ENCODE peak calls at places on chromosomes 5 and 9, in seven cellular contexts. W is GM12878, Z is SK-N-SH, R is H1, N is HCT116, S is HepG2, M is K562. J is an unnamed sample.
A peak's percentile ranks its signal among the peaks of the same experiment; 100 is the strongest.

GRCh38 chr9:95283678-95284077 is 33.8 kb downstream of the FANCC start:
- DNase-seq in W (no peak), Z (no peak), R (no peak), N (no peak), S (no peak), M (no peak), J (no peak)

GRCh38 chr5:132006331-132007120 is 4.9 kb downstream of the ACSL6 start:
- DNase-seq in W (no peak), Z (no peak), R (no peak), N (no peak), S (no peak), M (no peak), J (no peak)

GRCh38 chr5:69257577-69257976 is 22.9 kb downstream of the CDK7 start:
- DNase-seq in W (no peak), Z (no peak), R (no peak), N (no peak), S (no peak), M (no peak), J (no peak)

GRCh38 chr9:4425358-4426045 is 64.8 kb upstream of the SLC1A1 start:
- DNase-seq in W (no peak), Z (no peak), R (no peak), N (no peak), S (no peak), M (no peak), J (no peak)

GRCh38 chr9:127898433-127899199 is 787 bp downstream of the ST6GALNAC6 start:
- DNase-seq in W (no peak), Z (peak; percentile 73), R (no peak), N (no peak), S (peak; percentile 50), M (peak; percentile 60), J (no peak)

GRCh38 chr5:159208508-159209437 is 580 bp downstream of the RNF145 start:
- DNase-seq in W (no peak), Z (peak; percentile 73), R (peak; percentile 64), N (no peak), S (peak; percentile 9), M (peak; percentile 46), J (peak; percentile 23)

GRCh38 chr5:107607656-107608368 is 62.9 kb downstream of the EFNA5 start:
- DNase-seq in W (no peak), Z (no peak), R (no peak), N (no peak), S (no peak), M (no peak), J (no peak)

GRCh38 chr9:78612089-78612488 is 315.2 kb downstream of the PSAT1 start:
- DNase-seq in W (no peak), Z (no peak), R (no peak), N (no peak), S (no peak), M (no peak), J (no peak)

GRCh38 chr9:105881654-105882349 is 187.5 kb downstream of the TMEM38B start:
- DNase-seq in W (peak; percentile 25), Z (peak; percentile 44), R (peak; percentile 88), N (peak; percentile 51), S (peak; percentile 65), M (peak; percentile 64), J (peak; percentile 56)

GRCh38 chr5:171442287-171443042 is 23.0 kb downstream of the FGF18 start:
- DNase-seq in W (no peak), Z (no peak), R (no peak), N (no peak), S (no peak), M (peak; percentile 45), J (no peak)

GRCh38 chr5:77282337-77283027 is 72.0 kb downstream of the PDE8B start:
- DNase-seq in W (no peak), Z (peak; percentile 29), R (no peak), N (no peak), S (no peak), M (no peak), J (peak; percentile 89)

GRCh38 chr9:123927625-123928308 is 2.2 kb downstream of the DENND1A start:
- DNase-seq in W (peak; percentile 58), Z (no peak), R (no peak), N (no peak), S (no peak), M (peak; percentile 28), J (no peak)

GRCh38 chr5:176744584-176744965 is 65.8 kb upstream of the UNC5A start:
- DNase-seq in W (no peak), Z (peak; percentile 50), R (no peak), N (no peak), S (no peak), M (peak; percentile 28), J (no peak)

GRCh38 chr5:151581347-151581746 is 9.8 kb downstream of the FAT2 start:
- DNase-seq in W (no peak), Z (no peak), R (no peak), N (no peak), S (no peak), M (no peak), J (no peak)

GRCh38 chr9:13014484-13014883 is 239.7 kb downstream of the LURAP1L start:
- DNase-seq in W (no peak), Z (no peak), R (no peak), N (no peak), S (no peak), M (no peak), J (no peak)

GRCh38 chr5:14272548-14273205 is 129.5 kb downstream of the TRIO start:
- DNase-seq in W (no peak), Z (no peak), R (no peak), N (no peak), S (no peak), M (peak; percentile 45), J (no peak)

GRCh38 chr9:94818196-94818541 is 91.7 kb downstream of the AOPEP start:
- DNase-seq in W (no peak), Z (no peak), R (no peak), N (no peak), S (no peak), M (no peak), J (no peak)

GRCh38 chr9:134211811-134212460 is 47.6 kb upstream of the RNU6ATAC start:
- DNase-seq in W (no peak), Z (peak; percentile 12), R (no peak), N (no peak), S (no peak), M (no peak), J (no peak)

GRCh38 chr5:153066281-153066680 is 424.2 kb upstream of the GRIA1 start:
- DNase-seq in W (no peak), Z (no peak), R (no peak), N (no peak), S (no peak), M (no peak), J (no peak)

GRCh38 chr9:134592819-134593200 is 48.8 kb upstream of the COL5A1 start:
- DNase-seq in W (no peak), Z (no peak), R (no peak), N (no peak), S (no peak), M (no peak), J (no peak)

GRCh38 chr5:150120062-150120441 is 33.7 kb upstream of the CSF1R start:
- DNase-seq in W (no peak), Z (no peak), R (no peak), N (no peak), S (no peak), M (no peak), J (no peak)

GRCh38 chr9:108636023-108636422 is 219.8 kb downstream of the ACTL7B start:
- DNase-seq in W (no peak), Z (no peak), R (no peak), N (peak; percentile 16), S (no peak), M (no peak), J (no peak)

GRCh38 chr5:56054651-56055050 is 59.9 kb upstream of the IL6ST start:
- DNase-seq in W (no peak), Z (no peak), R (no peak), N (no peak), S (no peak), M (no peak), J (no peak)

GRCh38 chr5:150255659-150256415 is 33.7 kb downstream of the CAMK2A start:
- DNase-seq in W (no peak), Z (peak; percentile 72), R (no peak), N (no peak), S (peak; percentile 64), M (no peak), J (no peak)

GRCh38 chr5:78605611-78606010 is 43.0 kb downstream of the LHFPL2 start:
- DNase-seq in W (no peak), Z (no peak), R (no peak), N (no peak), S (no peak), M (no peak), J (no peak)

GRCh38 chr5:15385037-15385436 is 114.9 kb upstream of the FBXL7 start:
- DNase-seq in W (no peak), Z (no peak), R (no peak), N (no peak), S (no peak), M (no peak), J (no peak)

GRCh38 chr5:58683567-58683966 is 100.7 kb downstream of the RAB3C start:
- DNase-seq in W (no peak), Z (no peak), R (no peak), N (no peak), S (no peak), M (no peak), J (no peak)

GRCh38 chr5:140780512-140780911 is 5.4 kb upstream of the PCDHA1 start:
- DNase-seq in W (no peak), Z (no peak), R (no peak), N (no peak), S (no peak), M (no peak), J (no peak)
- TF ChIP-seq JUND in W (no peak), Z (no peak), R (no peak), N (no peak), S (no peak), M (no peak), J (no peak)

GRCh38 chr9:35598863-35599590 is 6.0 kb upstream of the TESK1 start:
- DNase-seq in W (no peak), Z (no peak), R (no peak), N (no peak), S (peak; percentile 65), M (no peak), J (no peak)

GRCh38 chr9:35594471-35594870 is 10.6 kb upstream of the TESK1 start:
- DNase-seq in W (no peak), Z (no peak), R (no peak), N (no peak), S (no peak), M (no peak), J (no peak)

GRCh38 chr9:35593581-35593980 is 11.5 kb upstream of the TESK1 start:
- DNase-seq in W (no peak), Z (no peak), R (no peak), N (no peak), S (no peak), M (no peak), J (no peak)
- TF ChIP-seq JUND in W (no peak), Z (no peak), R (no peak), N (no peak), S (no peak), M (no peak), J (no peak)

DNA sequence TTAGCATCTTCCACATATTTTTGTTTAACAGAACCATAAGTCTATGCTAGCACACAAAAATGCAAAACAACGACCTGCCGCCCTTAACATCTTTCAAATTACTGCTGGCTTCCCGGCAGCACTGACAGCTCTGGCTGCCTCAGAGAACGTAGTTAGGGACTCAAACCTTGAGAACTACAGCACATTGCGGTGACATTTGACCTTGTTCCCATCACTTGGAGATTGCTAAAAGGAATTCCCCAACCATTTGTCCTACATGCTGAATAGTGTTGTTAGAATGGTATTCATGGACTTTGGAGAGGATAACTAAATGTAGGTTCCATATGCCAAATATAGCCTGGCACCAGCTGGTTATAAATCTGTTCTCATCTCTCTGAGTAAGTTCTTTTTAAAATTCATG is 871.6 kb upstream of the TYRP1 start:
- DNase-seq in W (no peak), Z (no peak), R (no peak), N (no peak), S (no peak), M (no peak), J (no peak)
- TF ChIP-seq JUND in W (no peak), Z (no peak), R (no peak), N (no peak), S (no peak), M (no peak), J (no peak)

GRCh38 chr9:98940278-98940677 is 3.4 kb upstream of the COL15A1 start:
- DNase-seq in W (no peak), Z (no peak), R (no peak), N (no peak), S (no peak), M (no peak), J (no peak)
- TF ChIP-seq JUND in W (no peak), Z (no peak), R (no peak), N (no peak), S (no peak), M (no peak), J (no peak)